ENCODE peak calls at places on chromosomes 13 and 19, in ten cellular contexts. W, L, I, B, A, N, D, Z, C and F are unnamed samples.

GRCh38 chr19:10043286-10043927 is 30.1 kb downstream of the RDH8 start:
- DNase-seq in B (no peak), I (peak), D (peak), N (no peak), A (no peak), C (no peak), W (no peak), Z (no peak), L (no peak), F (no peak)

GRCh38 chr13:36124236-36124822 is 6.9 kb downstream of the DCLK1 start:
- DNase-seq in C (no peak), Z (peak), W (no peak), L (no peak), I (peak), B (peak), N (no peak), A (peak), D (peak), F (peak)

GRCh38 chr13:87676254-87677042 is 5.3 kb downstream of the SLITRK5 start:
- DNase-seq in A (no peak), L (no peak), C (no peak), W (no peak), B (no peak), I (no peak), D (no peak), Z (peak), N (peak), F (no peak)

GRCh38 chr13:50587839-50588373 is 255.6 kb downstream of the DLEU7 start:
- DNase-seq in B (no peak), Z (no peak), C (no peak), N (no peak), L (no peak), I (no peak), D (no peak), W (no peak), A (no peak), F (no peak)

GRCh38 chr13:41966671-41967070 is 5.8 kb upstream of the VWA8 start:
- DNase-seq in Z (no peak), D (no peak), W (no peak), L (no peak), B (no peak), A (no peak), I (no peak), C (no peak), N (no peak), F (no peak)

GRCh38 chr13:58804832-58805231 is 1173.3 kb downstream of the PCDH17 start:
- DNase-seq in B (no peak), I (no peak), Z (no peak), C (no peak), D (no peak), L (no peak), W (no peak), N (no peak), A (no peak), F (no peak)

GRCh38 chr13:29577135-29578051 is 18.1 kb downstream of the SLC7A1 start:
- DNase-seq in D (no peak), A (no peak), L (no peak), C (no peak), W (no peak), B (peak), N (no peak), I (no peak), Z (no peak), F (no peak)

GRCh38 chr19:1066251-1066747 is 668 bp upstream of the ARHGAP45 start:
- DNase-seq in B (no peak), D (no peak), C (no peak), L (no peak), N (no peak), W (peak), Z (no peak), A (no peak), I (no peak), F (no peak)

GRCh38 chr13:29746167-29746677 is 104.2 kb downstream of the UBL3 start:
- DNase-seq in W (no peak), I (no peak), Z (no peak), D (no peak), N (no peak), L (no peak), B (no peak), C (no peak), A (no peak), F (no peak)

GRCh38 chr19:44698492-44699201 is at the start of gene CEACAM16:
- DNase-seq in N (no peak), Z (no peak), B (no peak), L (no peak), C (no peak), W (no peak), A (no peak), D (no peak), I (no peak), F (no peak)